ENCODE peak calls at places on chromosome 11, in six cellular contexts. D, A, H, Y, L and U are unnamed samples.

GRCh38 chr11:107799245-107799859 is 59.2 kb downstream of the SLC35F2 start:
- ATAC-seq in D (peak), Y (peak), A (peak), L (peak), H (no peak), U (peak)

GRCh38 chr11:114354076-114354475 is 46.2 kb downstream of the C11orf71 start:
- ATAC-seq in Y (no peak), A (no peak), D (no peak), L (no peak), H (no peak), U (no peak)

GRCh38 chr11:121418625-121419114 is 33.4 kb upstream of the SORL1 start:
- ATAC-seq in A (peak), Y (peak), L (peak), D (peak), H (peak), U (no peak)

GRCh38 chr11:94563848-94564442 is 3.2 kb upstream of the PIWIL4 start:
- ATAC-seq in H (no peak), L (no peak), Y (no peak), A (peak), D (no peak), U (no peak)

GRCh38 chr11:3669742-3670183 is 1.4 kb downstream of the CHRNA10 start:
- ATAC-seq in H (no peak), L (no peak), D (no peak), A (no peak), Y (peak), U (no peak)

GRCh38 chr11:9573775-9574555 is 495 bp downstream of the WEE1 start:
- ATAC-seq in A (no peak), D (peak), L (no peak), Y (no peak), H (peak), U (peak)

GRCh38 chr11:73189315-73189714 is 28.8 kb upstream of the P2RY2 start:
- ATAC-seq in L (peak), A (no peak), Y (no peak), D (peak), H (no peak), U (peak)

GRCh38 chr11:102010776-102011500 is 36.3 kb upstream of the CFAP300 start:
- ATAC-seq in L (peak), D (no peak), A (peak), H (no peak), Y (peak), U (peak)

GRCh38 chr11:60771879-60772525 is 13.1 kb upstream of the MS4A10 start:
- ATAC-seq in H (no peak), L (no peak), Y (no peak), D (no peak), A (no peak), U (no peak)

GRCh38 chr11:121890377-121890776 is 225.6 kb downstream of the BLID start:
- ATAC-seq in D (no peak), L (no peak), A (no peak), Y (peak), H (no peak), U (no peak)

GRCh38 chr11:44857490-44857889 is 93.2 kb downstream of the TP53I11 start:
- ATAC-seq in A (no peak), Y (peak), D (no peak), H (no peak), L (no peak), U (peak)

GRCh38 chr11:128501008-128501407 is 86.3 kb downstream of the ETS1 start:
- ATAC-seq in D (no peak), Y (no peak), A (no peak), L (no peak), H (peak), U (no peak)

GRCh38 chr11:86741489-86742435 is 58.6 kb upstream of the PRSS23 start:
- ATAC-seq in L (no peak), D (no peak), H (no peak), Y (no peak), A (peak), U (no peak)

GRCh38 chr11:69013009-69013951 is at the start of gene MRGPRF:
- ATAC-seq in Y (peak), L (peak), D (no peak), A (peak), H (no peak), U (peak)

GRCh38 chr11:93287434-93287833 is 43.1 kb upstream of the DEUP1 start:
- ATAC-seq in Y (no peak), L (no peak), H (no peak), D (no peak), A (no peak), U (no peak)

GRCh38 chr11:46345131-46345597 is 2.1 kb upstream of the DGKZ start:
- ATAC-seq in Y (peak), H (no peak), L (peak), D (no peak), A (no peak), U (no peak)

GRCh38 chr11:12786891-12787290 is 112.7 kb downstream of the TEAD1 start:
- ATAC-seq in Y (no peak), L (no peak), H (no peak), D (no peak), A (no peak), U (no peak)

GRCh38 chr11:119374632-119375394 is 6.7 kb downstream of the USP2 start:
- ATAC-seq in H (no peak), D (no peak), A (peak), Y (no peak), L (no peak), U (no peak)

GRCh38 chr11:113531575-113532451 is 56.6 kb upstream of the DRD2 start:
- ATAC-seq in D (no peak), H (no peak), Y (no peak), A (no peak), L (peak), U (no peak)

GRCh38 chr11:50178732-50179131 is 146.1 kb downstream of the OR4C45 start:
- ATAC-seq in H (no peak), A (no peak), Y (no peak), D (no peak), L (no peak), U (no peak)

GRCh38 chr11:27313157-27313821 is 49.7 kb downstream of the CCDC34 start:
- ATAC-seq in L (no peak), Y (no peak), D (no peak), A (no peak), H (no peak), U (no peak)

GRCh38 chr11:44799036-44799435 is 72.3 kb downstream of the TSPAN18 start:
- ATAC-seq in H (no peak), A (no peak), L (no peak), Y (no peak), D (no peak), U (no peak)

GRCh38 chr11:86551286-86551685 is 121.1 kb downstream of the ME3 start:
- ATAC-seq in Y (peak), L (peak), A (peak), D (no peak), H (no peak), U (peak)

GRCh38 chr11:46582588-46582987 is 11.2 kb downstream of the AMBRA1 start:
- ATAC-seq in Y (no peak), D (no peak), A (no peak), L (no peak), H (no peak), U (no peak)

GRCh38 chr11:69109101-69109500 is 46.6 kb upstream of the SMIM38 start:
- ATAC-seq in H (no peak), A (no peak), D (no peak), Y (no peak), L (no peak), U (no peak)

GRCh38 chr11:134821422-134821821 is 409.4 kb upstream of the B3GAT1 start:
- ATAC-seq in Y (no peak), A (no peak), H (no peak), L (no peak), D (no peak), U (no peak)

GRCh38 chr11:104531075-104531474 is 367.1 kb upstream of the PDGFD start:
- ATAC-seq in Y (no peak), L (peak), H (no peak), A (no peak), D (peak), U (no peak)

GRCh38 chr11:67288452-67289225 is 464 bp upstream of the ANKRD13D start:
- ATAC-seq in D (peak), A (peak), L (peak), Y (peak), H (peak), U (peak)

GRCh38 chr11:122071680-122072321 is 44.2 kb downstream of the BLID start:
- ATAC-seq in D (no peak), A (no peak), H (no peak), Y (no peak), L (no peak), U (peak)

GRCh38 chr11:25566298-25567200 is 765.4 kb upstream of the ANO3 start:
- ATAC-seq in H (no peak), L (peak), A (peak), Y (peak), D (no peak), U (peak)